ENCODE peak calls at places on chromosomes 7 and 10, in nine cellular contexts. T is ovary; P is EL; V is posterior cingulate gyrus; Y is activated naive CD8-positive, alpha-beta T cell treated with anti-CD3 and anti-CD28 coated beads, Interleukin-2, amount 50 U/mL, for 24 hours; Q is stimulated activated CD4-positive, alpha-beta T cell treated with anti-CD3 and anti-CD28 coated beads, TNF-alpha, amount 100 ng/mL, for 48 hours; C is NCI-H1694; G is sciatic nerve; S is mammary epithelial cell. M is an unnamed sample.

GRCh38 chr10:110081914-110082313 is 74.1 kb downstream of the ADD3 start:
- DNase-seq in T (no peak), P (no peak), V (no peak), Y (no peak), Q (no peak), C (no peak), G (no peak), S (peak), M (no peak)

GRCh38 chr10:17450024-17450423 is 4.4 kb downstream of the ST8SIA6 start:
- DNase-seq in T (no peak), P (no peak), V (no peak), Y (no peak), Q (no peak), C (no peak), G (no peak), S (no peak), M (no peak)

GRCh38 chr10:100775346-100775745 is 30.0 kb downstream of the PAX2 start:
- DNase-seq in T (no peak), P (peak), V (no peak), Y (no peak), Q (no peak), C (no peak), G (no peak), S (no peak), M (no peak)

GRCh38 chr7:124643196-124643850 is 122.3 kb downstream of the GPR37 start:
- DNase-seq in T (no peak), P (no peak), V (no peak), Y (no peak), Q (no peak), C (no peak), G (no peak), S (no peak), M (no peak)

GRCh38 chr7:4631664-4632171 is 50.4 kb upstream of the FOXK1 start:
- DNase-seq in T (peak), P (peak), V (peak), Y (no peak), Q (no peak), C (peak), G (peak), S (peak), M (no peak)

GRCh38 chr7:15007507-15007906 is 105.0 kb upstream of the DGKB start:
- DNase-seq in T (no peak), P (peak), V (no peak), Y (no peak), Q (no peak), C (no peak), G (no peak), S (peak), M (no peak)

GRCh38 chr10:125156739-125157472 is 3.5 kb downstream of the CTBP2 start:
- DNase-seq in T (no peak), P (no peak), V (no peak), Y (no peak), Q (no peak), C (no peak), G (no peak), S (no peak), M (no peak)

GRCh38 chr7:50209461-50210161 is 94.9 kb upstream of the IKZF1 start:
- DNase-seq in T (no peak), P (no peak), V (no peak), Y (peak), Q (no peak), C (no peak), G (no peak), S (no peak), M (no peak)

GRCh38 chr7:154852205-154852604 is 150.7 kb downstream of the PAXIP1 start:
- DNase-seq in T (no peak), P (no peak), V (no peak), Y (no peak), Q (no peak), C (no peak), G (no peak), S (no peak), M (no peak)

GRCh38 chr7:55193245-55193644 is 171.9 kb upstream of the LANCL2 start:
- DNase-seq in T (no peak), P (no peak), V (no peak), Y (no peak), Q (no peak), C (no peak), G (no peak), S (no peak), M (no peak)

GRCh38 chr7:10972174-10972573 is 1.5 kb upstream of the PHF14 start:
- DNase-seq in T (no peak), P (no peak), V (no peak), Y (no peak), Q (no peak), C (no peak), G (no peak), S (no peak), M (no peak)

GRCh38 chr7:150874401-150875198 is 22.3 kb downstream of the AOC1 start:
- DNase-seq in T (no peak), P (no peak), V (no peak), Y (no peak), Q (no peak), C (no peak), G (no peak), S (no peak), M (no peak)

GRCh38 chr10:70169661-70170364 is 501 bp downstream of the SAR1A start:
- DNase-seq in T (no peak), P (no peak), V (peak), Y (peak), Q (no peak), C (no peak), G (peak), S (no peak), M (peak)